ENCODE peak calls at places on chromosomes 16 and 17, in four cellular contexts. I, N, J and Q are unnamed samples.
A peak's percentile ranks its signal among the peaks of the same experiment; 100 is the strongest.

GRCh38 chr16:361872-362701 is 8.3 kb downstream of the MRPL28 start:
- DNase-seq in I (no peak), N (peak; percentile 57), J (peak; percentile 84), Q (no peak)

GRCh38 chr16:8718753-8719386 is 44.5 kb downstream of the ABAT start:
- DNase-seq in I (no peak), N (no peak), J (no peak), Q (no peak)

GRCh38 chr16:68737730-68738590 is 868 bp downstream of the CDH1 start:
- DNase-seq in I (no peak), N (peak; percentile 17), J (peak; percentile 86), Q (no peak)

GRCh38 chr17:8611671-8612298 is 18.7 kb downstream of the MYH10 start:
- DNase-seq in I (no peak), N (no peak), J (no peak), Q (no peak)

GRCh38 chr16:87723224-87723619 is 42.6 kb downstream of the KLHDC4 start:
- DNase-seq in I (no peak), N (no peak), J (peak; percentile 34), Q (no peak)

GRCh38 chr16:50408001-50408400 is 39.2 kb upstream of the BRD7 start:
- DNase-seq in I (no peak), N (no peak), J (no peak), Q (no peak)

GRCh38 chr17:4950075-4950756 is 703 bp upstream of the ENO3 start:
- DNase-seq in I (no peak), N (peak; percentile 65), J (peak; percentile 75), Q (peak; percentile 76)

GRCh38 chr16:10965440-10966039 is 21.2 kb downstream of the CLEC16A start:
- DNase-seq in I (no peak), N (no peak), J (no peak), Q (no peak)

GRCh38 chr17:71638668-71639067 is 482.2 kb upstream of the SOX9 start:
- DNase-seq in I (no peak), N (no peak), J (no peak), Q (no peak)

GRCh38 chr16:50534958-50535357 is 13.2 kb upstream of the NKD1 start:
- DNase-seq in I (no peak), N (no peak), J (no peak), Q (no peak)

GRCh38 chr16:30750876-30751465 is 2.7 kb downstream of the PHKG2 start:
- DNase-seq in I (no peak), N (no peak), J (no peak), Q (no peak)

GRCh38 chr16:47059991-47060390 is 83.8 kb downstream of the NETO2 start:
- DNase-seq in I (no peak), N (no peak), J (no peak), Q (no peak)

GRCh38 chr17:34248807-34249496 is 6.1 kb upstream of the CCL2 start:
- DNase-seq in I (no peak), N (no peak), J (no peak), Q (no peak)

GRCh38 chr16:68072038-68072695 is 13.0 kb upstream of the NFATC3 start:
- DNase-seq in I (no peak), N (no peak), J (peak; percentile 66), Q (peak; percentile 63)

GRCh38 chr16:77913738-77914263 is 108.5 kb upstream of the CLEC3A start:
- DNase-seq in I (no peak), N (no peak), J (no peak), Q (no peak)

GRCh38 chr17:63697341-63698286 is 2.3 kb downstream of the LIMD2 start:
- DNase-seq in I (no peak), N (no peak), J (peak; percentile 83), Q (no peak)

GRCh38 chr16:74862743-74863244 is 88.2 kb upstream of the FA2H start:
- DNase-seq in I (no peak), N (no peak), J (no peak), Q (no peak)

GRCh38 chr17:3543453-3543852 is 14.2 kb downstream of the TRPV3 start:
- DNase-seq in I (no peak), N (no peak), J (no peak), Q (no peak)

GRCh38 chr16:54342001-54342776 is 55.6 kb upstream of the IRX3 start:
- DNase-seq in I (no peak), N (no peak), J (no peak), Q (no peak)

GRCh38 chr17:5580367-5580766 is 3.9 kb downstream of the NLRP1 start:
- DNase-seq in I (no peak), N (no peak), J (no peak), Q (no peak)

GRCh38 chr17:56624315-56624714 is 30.8 kb downstream of the NOG start:
- DNase-seq in I (no peak), N (no peak), J (no peak), Q (no peak)

GRCh38 chr16:63922563-63922962 is 1199.3 kb downstream of the CDH11 start:
- DNase-seq in I (no peak), N (no peak), J (no peak), Q (no peak)

GRCh38 chr16:11076259-11077018 is 132.1 kb downstream of the CLEC16A start:
- DNase-seq in I (no peak), N (no peak), J (no peak), Q (no peak)

GRCh38 chr17:78268960-78269892 is 37.8 kb downstream of the TMEM235 start:
- DNase-seq in I (no peak), N (no peak), J (no peak), Q (no peak)

GRCh38 chr17:29617125-29617480 is 5.6 kb downstream of the CORO6 start:
- DNase-seq in I (peak; percentile 44), N (peak; percentile 62), J (peak; percentile 90), Q (peak; percentile 90)

GRCh38 chr16:81625544-81626152 is 153.4 kb upstream of the PLCG2 start:
- DNase-seq in I (no peak), N (peak; percentile 48), J (peak; percentile 35), Q (peak; percentile 79)

DNA sequence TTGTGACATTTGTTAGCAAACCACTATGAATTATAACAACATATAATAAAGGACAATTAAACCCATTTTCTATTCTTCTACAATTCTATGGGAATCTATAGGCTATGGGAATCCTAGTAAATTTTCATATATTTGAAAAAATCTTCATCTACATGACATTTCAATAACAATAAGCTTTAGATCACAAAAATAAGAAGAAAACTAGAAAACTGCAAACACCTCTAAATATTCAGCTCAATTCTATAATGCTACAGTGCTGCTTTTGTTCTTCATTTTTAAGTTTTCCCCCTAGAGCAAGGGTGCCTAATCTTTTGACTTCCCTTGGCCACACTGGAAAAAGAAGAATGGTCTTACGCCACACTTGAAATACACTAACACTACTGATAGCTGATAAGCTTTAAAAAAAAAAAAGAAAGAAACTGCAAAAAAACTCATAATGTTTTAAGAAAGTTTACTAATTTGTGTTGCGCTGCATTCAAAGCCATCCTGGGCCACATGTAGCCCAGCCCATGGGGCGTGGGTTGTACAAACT is 15.9 kb downstream of the RNF157 start:
- DNase-seq in I (no peak), N (no peak), J (no peak), Q (no peak)
- H3K4me1 ChIP-seq in I (no peaks in the 10 kb centered on the region), N (no peaks in the 10 kb centered on the region), J (peaks cover 10% of the 10 kb centered on the region), Q (no peaks in the 10 kb centered on the region)

GRCh38 chr17:1142503-1143095 is 37.2 kb downstream of the ABR start:
- DNase-seq in I (no peak), N (no peak), J (no peak), Q (no peak)

GRCh38 chr17:1134634-1135324 is 45.0 kb downstream of the ABR start:
- DNase-seq in I (no peak), N (no peak), J (no peak), Q (peak; percentile 77)

GRCh38 chr17:1137465-1137894 is 42.3 kb downstream of the ABR start:
- DNase-seq in I (no peak), N (no peak), J (peak; percentile 79), Q (no peak)
- H3K4me3 ChIP-seq in I (no peak overlapping the region), N (no peak overlapping the region), J (no peak overlapping the region), Q (no peak overlapping the region)

GRCh38 chr17:82400830-82401229 is 17.3 kb upstream of the HEXD start:
- DNase-seq in I (no peak), N (no peak), J (peak; percentile 67), Q (no peak)
- H3K27ac ChIP-seq in I (no peak overlapping the region), N (no peak overlapping the region), J (no peak overlapping the region), Q (no peak overlapping the region)

DNA sequence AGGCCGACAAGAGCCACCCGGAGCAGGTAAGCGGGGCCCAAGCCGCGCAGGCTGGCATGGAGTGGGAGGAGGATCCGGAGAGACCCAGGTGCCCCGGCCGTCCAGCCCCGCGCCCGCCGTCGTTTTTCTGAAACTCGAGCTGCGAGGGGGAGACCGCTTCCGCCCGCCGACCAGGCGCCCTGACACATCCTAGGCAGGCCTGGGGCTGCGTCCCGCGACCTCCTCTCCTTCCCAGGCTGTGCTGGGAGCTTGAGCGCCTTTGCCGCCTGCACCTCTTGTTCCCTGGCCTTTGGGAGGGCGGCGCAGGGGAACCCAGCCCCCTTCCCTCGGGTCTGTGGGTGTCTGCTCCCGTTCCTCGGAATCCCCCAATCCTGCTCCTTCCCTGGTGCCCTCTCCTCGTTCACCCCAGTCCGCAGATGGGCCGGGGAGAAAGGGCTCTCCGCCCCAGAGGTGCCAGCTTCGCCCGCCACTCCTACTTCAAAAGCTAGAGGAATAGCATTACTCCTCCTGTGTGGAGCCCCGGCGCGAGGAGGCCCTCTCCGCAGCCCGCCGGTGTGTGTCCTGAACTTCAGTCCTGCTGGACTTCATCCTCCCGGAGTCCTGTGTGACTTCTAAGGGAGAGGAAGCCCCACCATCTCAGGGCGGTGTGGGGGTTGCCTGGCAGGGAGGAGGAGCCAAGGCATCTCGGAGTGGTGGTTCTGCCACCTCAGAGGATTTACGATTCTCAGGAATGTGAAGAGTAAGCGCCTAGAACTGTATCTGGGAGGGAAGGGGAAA is 1.0 kb downstream of the NHERF1 start:
- DNase-seq in I (no peak), N (no peak), J (peak; percentile 59), Q (no peak)
- H3K4me1 ChIP-seq in I (peaks cover 95% of the 10 kb centered on the region), N (no peaks in the 10 kb centered on the region), J (peaks cover 44% of the 10 kb centered on the region), Q (peaks cover 15% of the 10 kb centered on the region)

GRCh38 chr17:45228121-45228941 is 6.6 kb downstream of the FMNL1 start:
- DNase-seq in I (no peak), N (no peak), J (peak; percentile 13), Q (no peak)
- H3K4me3 ChIP-seq in I (no peak overlapping the region), N (no peak overlapping the region), J (no peak overlapping the region), Q (no peak overlapping the region)

DNA sequence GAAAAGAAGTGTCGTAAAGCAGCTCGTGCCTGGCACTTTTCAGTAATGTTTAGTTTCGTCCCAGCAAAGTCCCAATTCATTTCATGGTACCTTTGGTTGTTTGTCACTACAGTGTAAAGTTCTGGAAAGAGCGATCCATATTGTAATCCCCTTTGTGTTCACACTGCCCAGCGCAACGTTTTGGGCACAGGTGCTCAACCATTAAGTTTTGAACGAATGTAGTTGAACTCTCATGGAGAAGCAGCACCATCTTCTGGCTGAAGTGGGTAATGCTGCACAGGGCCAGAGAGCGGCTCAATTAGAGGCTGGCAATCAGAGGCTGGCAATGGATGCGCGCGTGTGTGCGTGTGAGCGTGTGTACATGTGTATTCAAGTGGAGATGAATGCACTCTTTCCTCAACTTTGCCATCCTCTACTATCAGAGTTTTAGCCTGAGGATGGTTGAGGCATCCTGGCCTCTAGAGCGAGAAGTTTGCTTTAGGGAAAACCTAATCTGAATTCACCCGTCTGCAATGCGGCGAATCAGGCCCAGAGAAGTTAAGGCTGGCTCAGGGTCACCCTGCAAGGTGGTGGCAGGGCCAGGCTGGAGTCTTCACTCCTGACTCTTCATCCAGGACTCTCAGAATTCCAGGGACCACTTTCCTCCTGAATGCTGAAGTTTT is 29.9 kb downstream of the DYNLL2 start:
- DNase-seq in I (no peak), N (peak; percentile 77), J (peak; percentile 86), Q (peak; percentile 87)
- H3K27ac ChIP-seq in I (no peak overlapping the region), N (no peak overlapping the region), J (no peak overlapping the region), Q (no peak overlapping the region)